ENCODE peak calls at places on chromosomes 11 and 22, in nine cellular contexts. O, K, J, V, C, N, F, P and T are unnamed samples.

GRCh38 chr11:111772535-111772934 is 6.3 kb upstream of the PPP2R1B start:
- DNase-seq in O (no peak), K (no peak), J (no peak), V (no peak), C (no peak), N (no peak), F (no peak), P (no peak), T (no peak)

GRCh38 chr11:61516675-61517516 is 8.3 kb downstream of the LRRC10B start:
- DNase-seq in O (no peak), K (peak), J (no peak), V (no peak), C (peak), N (peak), F (no peak), P (no peak), T (peak)

GRCh38 chr11:62399868-62400245 is 19.0 kb upstream of the SCGB1A1 start:
- DNase-seq in O (no peak), K (no peak), J (no peak), V (no peak), C (no peak), N (no peak), F (no peak), P (no peak), T (no peak)

GRCh38 chr11:117226388-117227385 is 5.2 kb downstream of the PCSK7 start:
- DNase-seq in O (peak), K (peak), J (peak), V (peak), C (no peak), N (peak), F (peak), P (no peak), T (peak)

GRCh38 chr22:49961601-49962011 is 1.0 kb downstream of the PIM3 start:
- DNase-seq in O (no peak), K (peak), J (peak), V (no peak), C (peak), N (no peak), F (no peak), P (no peak), T (peak)

GRCh38 chr22:29030618-29031235 is 30.9 kb downstream of the C22orf31 start:
- DNase-seq in O (peak), K (peak), J (no peak), V (no peak), C (peak), N (peak), F (no peak), P (peak), T (no peak)

GRCh38 chr22:29718949-29719893 is 582 bp upstream of the CABP7 start:
- DNase-seq in O (no peak), K (no peak), J (no peak), V (no peak), C (no peak), N (no peak), F (no peak), P (no peak), T (no peak)

GRCh38 chr11:3947084-3947483 is 91.6 kb downstream of the STIM1 start:
- DNase-seq in O (no peak), K (peak), J (no peak), V (no peak), C (no peak), N (no peak), F (no peak), P (no peak), T (no peak)

GRCh38 chr11:65645710-65646109 is 7.8 kb downstream of the SIPA1 start:
- DNase-seq in O (peak), K (no peak), J (no peak), V (no peak), C (no peak), N (no peak), F (no peak), P (no peak), T (no peak)

GRCh38 chr11:123461164-123461563 is 31.1 kb downstream of the GRAMD1B start:
- DNase-seq in O (no peak), K (no peak), J (no peak), V (no peak), C (no peak), N (no peak), F (no peak), P (no peak), T (no peak)

GRCh38 chr11:125883375-125883774 is 4.1 kb upstream of the HYLS1 start:
- DNase-seq in O (no peak), K (peak), J (no peak), V (no peak), C (no peak), N (no peak), F (no peak), P (no peak), T (no peak)

GRCh38 chr22:19238900-19239299 is 52.6 kb downstream of the CLTCL1 start:
- DNase-seq in O (no peak), K (no peak), J (no peak), V (no peak), C (no peak), N (no peak), F (no peak), P (no peak), T (no peak)

GRCh38 chr11:2509481-2510001 is 64.7 kb downstream of the KCNQ1 start:
- DNase-seq in O (no peak), K (no peak), J (no peak), V (no peak), C (no peak), N (no peak), F (no peak), P (peak), T (peak)

GRCh38 chr11:78331711-78332110 is 85.9 kb downstream of the GAB2 start:
- DNase-seq in O (no peak), K (no peak), J (no peak), V (no peak), C (peak), N (peak), F (peak), P (no peak), T (no peak)

GRCh38 chr11:119460582-119460981 is 37.6 kb upstream of the THY1 start:
- DNase-seq in O (peak), K (no peak), J (no peak), V (no peak), C (no peak), N (no peak), F (no peak), P (no peak), T (no peak)

GRCh38 chr22:42202669-42203068 is 67.8 kb downstream of the TCF20 start:
- DNase-seq in O (peak), K (no peak), J (no peak), V (no peak), C (no peak), N (no peak), F (no peak), P (no peak), T (no peak)

GRCh38 chr11:120712014-120712413 is 200.5 kb downstream of the GRIK4 start:
- DNase-seq in O (no peak), K (no peak), J (no peak), V (no peak), C (no peak), N (no peak), F (no peak), P (no peak), T (no peak)

GRCh38 chr11:14927146-14927545 is 35.1 kb upstream of the CYP2R1 start:
- DNase-seq in O (peak), K (no peak), J (no peak), V (no peak), C (no peak), N (no peak), F (no peak), P (no peak), T (no peak)

GRCh38 chr11:58907780-58908179 is 31.5 kb upstream of the GLYATL1 start:
- DNase-seq in O (no peak), K (no peak), J (no peak), V (no peak), C (no peak), N (no peak), F (no peak), P (no peak), T (no peak)

GRCh38 chr11:95337972-95338429 is 107.0 kb upstream of the SESN3 start:
- DNase-seq in O (no peak), K (no peak), J (no peak), V (no peak), C (no peak), N (no peak), F (no peak), P (no peak), T (no peak)

GRCh38 chr11:121274332-121274991 is 18.1 kb upstream of the SC5D start:
- DNase-seq in O (no peak), K (no peak), J (no peak), V (no peak), C (no peak), N (no peak), F (no peak), P (no peak), T (no peak)

GRCh38 chr11:33179431-33179830 is 18.2 kb upstream of the CSTF3 start:
- DNase-seq in O (no peak), K (peak), J (no peak), V (no peak), C (no peak), N (no peak), F (no peak), P (no peak), T (no peak)

GRCh38 chr11:45371251-45371749 is 85.2 kb upstream of the SYT13 start:
- DNase-seq in O (peak), K (peak), J (peak), V (peak), C (peak), N (peak), F (peak), P (no peak), T (peak)

GRCh38 chr11:59556115-59556882 is 45.0 kb downstream of the OR4D9 start:
- DNase-seq in O (no peak), K (peak), J (peak), V (peak), C (peak), N (peak), F (peak), P (peak), T (no peak)

GRCh38 chr11:79538775-79539174 is 97.9 kb upstream of the TENM4 start:
- DNase-seq in O (no peak), K (no peak), J (no peak), V (no peak), C (no peak), N (no peak), F (no peak), P (no peak), T (no peak)

GRCh38 chr22:27473533-27473932 is 328.0 kb downstream of the MN1 start:
- DNase-seq in O (no peak), K (no peak), J (no peak), V (no peak), C (no peak), N (no peak), F (no peak), P (no peak), T (no peak)

GRCh38 chr11:68810164-68810563 is 31.6 kb downstream of the CPT1A start:
- DNase-seq in O (no peak), K (no peak), J (no peak), V (no peak), C (peak), N (no peak), F (no peak), P (no peak), T (no peak)

GRCh38 chr11:61332823-61333637 is at the start of the genes DDB1 and TKFC:
- DNase-seq in O (peak), K (peak), J (peak), V (peak), C (peak), N (peak), F (peak), P (peak), T (peak)

GRCh38 chr11:106585061-106585460 is 433.2 kb downstream of the GUCY1A2 start:
- DNase-seq in O (no peak), K (peak), J (peak), V (no peak), C (no peak), N (peak), F (no peak), P (no peak), T (no peak)

GRCh38 chr11:85767277-85767676 is 43.7 kb downstream of the SYTL2 start:
- DNase-seq in O (no peak), K (no peak), J (no peak), V (no peak), C (no peak), N (no peak), F (no peak), P (no peak), T (no peak)

GRCh38 chr11:65890324-65891179 is at the start of gene CCDC85B:
- DNase-seq in O (peak), K (peak), J (peak), V (peak), C (peak), N (peak), F (peak), P (peak), T (peak)

GRCh38 chr11:9060700-9061111 is 30.7 kb downstream of the SCUBE2 start:
- DNase-seq in O (no peak), K (peak), J (no peak), V (no peak), C (no peak), N (no peak), F (no peak), P (no peak), T (no peak)

GRCh38 chr22:46866591-46866990 is 104.1 kb downstream of the TBC1D22A start:
- DNase-seq in O (peak), K (no peak), J (no peak), V (no peak), C (no peak), N (no peak), F (no peak), P (no peak), T (no peak)

GRCh38 chr11:74072721-74073120 is 63.8 kb upstream of the UCP3 start:
- DNase-seq in O (no peak), K (no peak), J (no peak), V (no peak), C (no peak), N (peak), F (no peak), P (no peak), T (no peak)

GRCh38 chr11:46977940-46978595 is 41.5 kb downstream of the CSTPP1 start:
- DNase-seq in O (no peak), K (no peak), J (no peak), V (no peak), C (no peak), N (peak), F (no peak), P (no peak), T (no peak)

GRCh38 chr11:13080861-13081260 is 71.7 kb downstream of the RASSF10 start:
- DNase-seq in O (no peak), K (no peak), J (no peak), V (no peak), C (no peak), N (no peak), F (no peak), P (no peak), T (no peak)

GRCh38 chr11:116472661-116473060 is 300.1 kb downstream of the BUD13 start:
- DNase-seq in O (no peak), K (peak), J (no peak), V (no peak), C (no peak), N (no peak), F (no peak), P (no peak), T (no peak)

GRCh38 chr11:30826911-30827310 is 240.8 kb upstream of the MPPED2 start:
- DNase-seq in O (no peak), K (no peak), J (no peak), V (no peak), C (no peak), N (no peak), F (no peak), P (no peak), T (no peak)

GRCh38 chr22:28923826-28924732 is 40.7 kb downstream of the ZNRF3 start:
- DNase-seq in O (peak), K (no peak), J (peak), V (peak), C (peak), N (peak), F (no peak), P (no peak), T (no peak)